ENCODE peak calls at places on chromosomes 16 and 17, in eight cellular contexts. C is H1, O is IMR-90, X is HCT116, A is GM12878, K is HepG2, E is SK-N-SH, I is K562. S is an unnamed sample.

GRCh38 chr16:2587891-2588565 is 50.2 kb downstream of the PDPK1 start:
- DNase-seq in X (no peak), I (no peak), E (no peak), O (no peak), C (no peak), K (no peak), A (no peak), S (no peak)

GRCh38 chr17:47694818-47695663 is 1.1 kb downstream of the TBKBP1 start:
- DNase-seq in A (no peak), I (peak; percentile 60), X (no peak), C (no peak), K (no peak), O (peak; percentile 49), E (peak; percentile 84), S (no peak)

GRCh38 chr16:2816751-2817495 is at the start of gene PRSS21:
- DNase-seq in E (no peak), C (no peak), K (no peak), O (no peak), I (peak; percentile 90), A (no peak), X (no peak), S (no peak)

GRCh38 chr17:49949634-49950033 is 19.4 kb upstream of the DLX4 start:
- DNase-seq in I (no peak), A (no peak), C (no peak), E (no peak), X (no peak), O (no peak), K (no peak), S (no peak)

GRCh38 chr16:71383054-71383773 is 24.7 kb downstream of the CALB2 start:
- DNase-seq in X (no peak), C (no peak), I (no peak), K (no peak), E (no peak), A (no peak), O (peak; percentile 5), S (no peak)

GRCh38 chr17:19645608-19646250 is 2.8 kb upstream of the ALDH3A2 start:
- DNase-seq in E (peak; percentile 47), A (no peak), I (peak; percentile 32), C (no peak), X (no peak), K (peak; percentile 29), O (no peak), S (peak; percentile 40)

GRCh38 chr17:81870155-81870977 is 771 bp downstream of the ARHGDIA start:
- DNase-seq in C (no peak), K (no peak), E (peak; percentile 74), X (no peak), I (peak; percentile 36), O (peak; percentile 69), A (no peak), S (no peak)

GRCh38 chr16:16863672-16864071 is 484.7 kb downstream of the NPIPA7 start:
- DNase-seq in O (no peak), E (no peak), C (no peak), A (no peak), K (no peak), I (no peak), X (no peak), S (no peak)

GRCh38 chr17:8650119-8650499 is 19.6 kb upstream of the MYH10 start:
- DNase-seq in C (no peak), A (no peak), I (no peak), X (no peak), E (no peak), K (no peak), O (no peak), S (no peak)

GRCh38 chr17:8649157-8650118 is 18.9 kb upstream of the MYH10 start:
- DNase-seq in I (no peak), X (no peak), K (no peak), A (no peak), E (no peak), C (no peak), O (peak; percentile 95), S (no peak)

GRCh38 chr17:8654822-8655221 is 24.3 kb upstream of the MYH10 start:
- DNase-seq in E (no peak), X (no peak), C (no peak), I (no peak), O (no peak), K (no peak), A (no peak), S (no peak)

GRCh38 chr17:8647202-8647601 is 16.7 kb upstream of the MYH10 start:
- DNase-seq in K (no peak), E (no peak), X (no peak), A (no peak), C (no peak), I (no peak), O (no peak), S (no peak)

DNA sequence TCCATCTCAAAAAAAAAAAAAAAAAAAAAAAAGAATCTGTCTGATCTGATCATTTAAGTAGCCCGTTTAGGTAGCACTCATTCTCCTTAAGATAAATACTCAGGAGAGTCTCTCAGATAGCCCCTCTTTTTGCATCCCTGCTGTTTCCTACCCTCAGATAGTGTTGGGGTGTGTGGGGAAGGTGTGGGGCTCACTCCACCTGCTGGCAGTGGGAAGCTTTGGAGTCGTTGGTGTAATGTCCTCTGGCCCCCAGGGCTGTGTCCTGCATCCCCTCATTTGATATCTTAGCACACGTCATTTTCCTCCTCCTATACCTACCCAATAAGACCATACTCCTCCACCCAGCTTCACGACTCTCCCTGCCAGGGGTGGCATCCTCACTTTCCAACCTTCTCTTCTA is 20.5 kb upstream of the MYH10 start:
- DNase-seq in X (no peak), E (no peak), C (no peak), K (no peak), O (no peak), A (no peak), I (peak; percentile 14), S (no peak)
- TF ChIP-seq RAD21 in X (peak; percentile 16), E (peak; percentile 18), C (peak; percentile 58), K (no peak), O (no peak), A (peak; percentile 8), I (no peak), S (peak; percentile 18)

GRCh38 chr17:42135151-42135550 is 12.5 kb downstream of the HSPB9 start:
- DNase-seq in X (no peak), A (no peak), E (no peak), K (no peak), C (no peak), I (no peak), O (no peak), S (no peak)

GRCh38 chr17:42131232-42131631 is 8.6 kb downstream of the HSPB9 start:
- DNase-seq in I (no peak), E (no peak), C (no peak), O (no peak), A (no peak), X (no peak), K (no peak), S (no peak)

GRCh38 chr17:42133461-42134041 is 10.9 kb downstream of the HSPB9 start:
- DNase-seq in O (no peak), I (no peak), E (no peak), C (no peak), X (no peak), K (no peak), A (no peak), S (no peak)

GRCh38 chr17:42131971-42132370 is 9.4 kb downstream of the HSPB9 start:
- DNase-seq in K (no peak), O (peak; percentile 28), C (no peak), X (no peak), E (no peak), A (no peak), I (no peak), S (no peak)

GRCh38 chr17:42132941-42133340 is 10.3 kb downstream of the HSPB9 start:
- DNase-seq in X (no peak), E (no peak), A (no peak), O (peak; percentile 81), I (no peak), C (no peak), K (no peak), S (no peak)
- TF ChIP-seq RAD21 in X (no peak), E (no peak), A (no peak), O (no peak), I (no peak), C (no peak), K (no peak), S (no peak)

GRCh38 chr17:40561871-40562611 is 3.2 kb downstream of the CCR7 start:
- DNase-seq in O (no peak), A (peak; percentile 78), I (no peak), K (no peak), X (no peak), E (no peak), C (no peak), S (no peak)
- TF ChIP-seq RAD21 in O (no peak), A (peak; percentile 47), I (no peak), K (no peak), X (no peak), E (no peak), C (no peak), S (no peak)

GRCh38 chr17:73280191-73280590 is 18.5 kb upstream of the CPSF4L start:
- DNase-seq in I (no peak), E (no peak), O (no peak), K (no peak), C (no peak), X (no peak), A (no peak), S (no peak)

GRCh38 chr17:73279704-73280103 is 18.0 kb upstream of the CPSF4L start:
- DNase-seq in K (no peak), A (no peak), I (no peak), X (no peak), E (no peak), C (no peak), O (no peak), S (no peak)

GRCh38 chr17:73278049-73278464 is 16.4 kb upstream of the CPSF4L start:
- DNase-seq in A (no peak), O (no peak), K (peak; percentile 96), C (no peak), E (no peak), X (no peak), I (no peak), S (no peak)

GRCh38 chr17:73281926-73282325 is 20.2 kb upstream of the CPSF4L start:
- DNase-seq in K (no peak), X (no peak), C (no peak), A (peak; percentile 76), E (no peak), I (no peak), O (no peak), S (no peak)

DNA sequence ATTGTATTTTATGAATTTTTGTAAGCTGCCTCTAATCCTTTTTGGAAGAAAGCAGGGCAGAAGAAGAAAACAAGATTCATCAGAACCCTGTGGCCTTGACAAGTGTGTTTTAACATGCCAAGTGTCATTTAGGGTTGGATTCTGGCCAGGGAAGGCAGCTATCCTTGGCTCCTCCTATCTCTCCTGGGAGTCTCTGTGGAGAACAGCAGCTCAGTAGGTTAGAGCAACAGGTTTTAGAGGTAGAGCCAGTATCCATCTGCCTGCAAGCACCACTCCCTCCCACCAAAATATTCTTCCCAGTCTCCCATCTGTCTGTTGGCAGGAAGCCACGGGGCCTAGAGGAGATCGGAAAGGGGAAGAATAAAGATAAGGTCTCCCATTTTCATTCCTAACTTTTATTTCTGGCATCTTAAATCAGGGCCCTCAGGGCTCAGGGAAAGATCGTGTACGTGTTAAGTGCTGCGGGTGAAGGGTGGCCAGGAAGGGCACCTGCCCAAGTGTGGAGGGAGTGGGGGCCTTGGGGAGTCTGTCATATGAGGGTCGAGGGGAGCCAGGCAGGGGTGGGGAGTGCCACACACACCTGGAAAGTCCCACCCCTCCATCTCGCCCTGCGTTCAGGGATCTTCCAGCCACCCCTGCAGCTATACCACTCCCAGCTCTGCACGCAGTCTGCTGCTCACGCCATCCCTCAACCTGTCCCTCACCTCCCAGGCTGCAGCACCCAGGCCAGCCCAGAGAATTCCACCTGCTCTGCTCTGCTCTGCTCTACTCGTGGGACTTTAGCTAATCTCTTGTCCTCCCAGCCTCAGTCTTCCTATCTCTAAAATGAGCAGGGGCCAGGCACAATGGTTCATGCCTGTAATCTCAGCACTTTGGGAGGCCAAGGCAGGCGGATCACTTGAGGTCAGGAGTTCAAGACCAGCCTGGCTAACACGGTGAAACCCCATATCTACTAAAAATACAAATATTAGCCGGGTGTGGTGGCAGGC is 17.1 kb upstream of the CPSF4L start:
- DNase-seq in X (no peak), E (peak; percentile 76), K (no peak), A (no peak), O (no peak), I (no peak), C (no peak), S (no peak)
- TF ChIP-seq RAD21 in X (no peak), E (no peak), K (no peak), A (no peak), O (no peak), I (no peak), C (no peak), S (no peak)

S was measured in A549.